ENCODE peak calls at places on chromosomes 3 and 15, in nine cellular contexts. Y, O, X, E, B, Q, V, H and M are unnamed samples.

GRCh38 chr3:178968996-178969700 is 102.5 kb downstream of the ZMAT3 start:
- DNase-seq in Y (no peak), O (no peak), X (no peak), E (no peak), B (no peak), Q (no peak), V (no peak), H (no peak), M (no peak)

GRCh38 chr3:1798711-1799410 is 299.8 kb upstream of the CNTN4 start:
- DNase-seq in Y (no peak), O (peak; percentile 48), X (no peak), E (no peak), B (no peak), Q (no peak), V (no peak), H (no peak), M (no peak)

GRCh38 chr3:62923092-62923491 is 47.9 kb upstream of the CADPS start:
- DNase-seq in Y (no peak), O (no peak), X (no peak), E (no peak), B (no peak), Q (no peak), V (no peak), H (no peak), M (no peak)

GRCh38 chr15:26378304-26378703 is 394.6 kb downstream of the GABRB3 start:
- DNase-seq in Y (no peak), O (no peak), X (no peak), E (no peak), B (no peak), Q (no peak), V (no peak), H (no peak), M (no peak)

GRCh38 chr15:75887178-75887577 is 16.5 kb upstream of the FBXO22 start:
- DNase-seq in Y (no peak), O (no peak), X (no peak), E (no peak), B (no peak), Q (no peak), V (no peak), H (no peak), M (no peak)

GRCh38 chr15:72758195-72758594 is 25.4 kb downstream of the ADPGK start:
- DNase-seq in Y (no peak), O (peak; percentile 76), X (no peak), E (peak; percentile 10), B (no peak), Q (no peak), V (no peak), H (peak; percentile 94), M (no peak)

GRCh38 chr3:23079976-23080375 is 123.2 kb upstream of the UBE2E2 start:
- DNase-seq in Y (no peak), O (no peak), X (no peak), E (no peak), B (no peak), Q (no peak), V (no peak), H (no peak), M (no peak)

GRCh38 chr15:38474155-38474757 is 20.3 kb downstream of the FAM98B start:
- DNase-seq in Y (no peak), O (no peak), X (no peak), E (no peak), B (no peak), Q (peak; percentile 66), V (no peak), H (peak; percentile 61), M (no peak)

GRCh38 chr3:4494807-4495200 is 1.7 kb downstream of the ITPR1 start:
- DNase-seq in Y (no peak), O (no peak), X (no peak), E (no peak), B (no peak), Q (peak; percentile 26), V (no peak), H (no peak), M (no peak)

DNA sequence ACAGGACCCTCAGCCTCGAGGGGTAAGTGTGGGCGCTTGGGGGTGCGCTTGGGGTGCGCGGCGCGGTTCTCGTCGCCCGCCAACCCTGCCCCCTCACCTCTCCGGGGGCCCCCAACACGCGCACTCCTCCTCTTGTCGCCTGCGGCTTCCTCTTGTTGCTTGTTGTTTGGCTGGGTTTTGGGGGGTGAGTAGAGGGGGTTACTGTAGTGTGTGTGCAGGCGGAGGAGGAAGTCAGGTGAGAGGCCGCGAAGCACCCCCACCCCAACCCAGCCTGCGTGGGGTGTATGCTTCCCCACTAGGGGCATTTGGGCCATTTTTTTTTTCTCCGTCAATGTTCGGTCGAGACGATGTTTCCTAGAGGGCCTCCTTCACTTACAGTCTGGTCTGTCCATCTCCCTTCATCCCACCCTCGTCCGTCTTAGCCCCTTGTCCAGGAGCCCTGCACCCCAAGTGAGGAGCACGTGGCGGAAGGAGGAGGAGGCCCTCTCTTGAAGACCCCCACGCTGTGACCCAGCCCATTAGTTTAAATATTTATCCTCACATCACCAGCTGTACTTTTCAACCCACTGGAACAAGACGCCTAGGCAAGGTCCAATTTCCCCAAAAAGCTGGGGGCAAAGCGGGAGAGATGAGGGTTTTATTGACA is 20.4 kb upstream of the SATB1 start:
- DNase-seq in Y (no peak), O (no peak), X (no peak), E (no peak), B (peak; percentile 21), Q (peak; percentile 51), V (no peak), H (no peak), M (no peak)
- H3K4me3 ChIP-seq in Y (peak overlapping the region; percentile 76), O (peak overlapping the region; percentile 34), X (peak overlapping the region; percentile 60), E (peak overlapping the region; percentile 63), B (peak overlapping the region; percentile 53), Q (peak overlapping the region; percentile 52), V (peak overlapping the region; percentile 71), H (peak overlapping the region; percentile 39), M (peak overlapping the region; percentile 64)

DNA sequence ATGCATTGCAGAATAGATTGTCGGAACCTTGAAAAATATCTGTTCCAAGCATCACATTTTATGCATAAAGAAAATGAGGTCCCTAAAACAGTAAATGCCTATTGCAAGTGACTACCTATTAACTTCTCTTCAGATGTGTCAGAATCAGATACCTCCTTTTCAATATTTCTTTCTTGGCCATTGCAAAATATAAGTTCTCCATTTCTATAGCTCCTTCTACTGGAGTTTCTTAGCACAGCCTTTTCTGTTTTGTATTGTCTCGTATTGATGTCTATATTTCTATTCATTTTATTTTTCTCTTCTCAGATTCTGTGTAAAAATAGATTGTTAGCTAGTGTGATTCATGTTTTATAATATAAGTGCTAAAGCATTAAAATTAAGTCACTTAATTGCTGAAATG is 63.4 kb downstream of the PPARG start:
- DNase-seq in Y (no peak), O (no peak), X (no peak), E (no peak), B (no peak), Q (peak; percentile 52), V (no peak), H (no peak), M (no peak)
- H3K4me3 ChIP-seq in Y (no peak overlapping the region), O (no peak overlapping the region), X (no peak overlapping the region), E (no peak overlapping the region), B (no peak overlapping the region), Q (no peak overlapping the region), V (no peak overlapping the region), H (no peak overlapping the region), M (no peak overlapping the region)

GRCh38 chr3:126118591-126118990 is 34.7 kb upstream of the SLC41A3 start:
- DNase-seq in Y (peak; percentile 10), O (no peak), X (peak; percentile 58), E (no peak), B (peak; percentile 9), Q (no peak), V (no peak), H (no peak), M (no peak)

GRCh38 chr3:126117786-126118185 is 33.9 kb upstream of the SLC41A3 start:
- DNase-seq in Y (no peak), O (no peak), X (peak; percentile 65), E (no peak), B (peak; percentile 4), Q (no peak), V (no peak), H (no peak), M (no peak)

GRCh38 chr3:126116526-126116925 is 32.6 kb upstream of the SLC41A3 start:
- DNase-seq in Y (peak; percentile 9), O (no peak), X (peak; percentile 39), E (no peak), B (peak; percentile 3), Q (no peak), V (no peak), H (no peak), M (no peak)

GRCh38 chr3:126119008-126119675 is 35.2 kb upstream of the SLC41A3 start:
- DNase-seq in Y (no peak), O (no peak), X (no peak), E (no peak), B (peak; percentile 6), Q (no peak), V (no peak), H (no peak), M (no peak)

DNA sequence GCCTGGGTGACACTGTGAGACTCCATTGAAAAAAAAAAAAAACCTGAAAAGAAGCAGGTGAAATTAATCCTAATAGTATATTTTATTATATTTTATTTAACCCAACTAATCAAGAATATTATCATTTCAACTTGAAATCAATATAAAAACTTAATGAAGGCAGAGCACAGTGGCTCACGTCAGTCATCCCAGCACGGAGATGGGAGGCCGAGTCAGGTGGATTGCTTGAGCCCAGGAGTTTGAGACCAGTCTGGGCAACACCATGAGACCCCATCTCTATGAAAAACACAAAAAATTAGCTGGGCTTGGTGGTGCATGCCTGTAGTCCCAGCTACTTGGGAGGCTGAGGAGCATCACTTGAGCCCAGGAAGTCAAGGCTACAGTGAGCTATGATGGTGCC is 33.3 kb upstream of the SLC41A3 start:
- DNase-seq in Y (no peak), O (no peak), X (no peak), E (no peak), B (no peak), Q (no peak), V (no peak), H (no peak), M (no peak)
- H3K4me3 ChIP-seq in Y (no peak overlapping the region), O (no peak overlapping the region), X (no peak overlapping the region), E (no peak overlapping the region), B (no peak overlapping the region), Q (no peak overlapping the region), V (no peak overlapping the region), H (no peak overlapping the region), M (no peak overlapping the region)

DNA sequence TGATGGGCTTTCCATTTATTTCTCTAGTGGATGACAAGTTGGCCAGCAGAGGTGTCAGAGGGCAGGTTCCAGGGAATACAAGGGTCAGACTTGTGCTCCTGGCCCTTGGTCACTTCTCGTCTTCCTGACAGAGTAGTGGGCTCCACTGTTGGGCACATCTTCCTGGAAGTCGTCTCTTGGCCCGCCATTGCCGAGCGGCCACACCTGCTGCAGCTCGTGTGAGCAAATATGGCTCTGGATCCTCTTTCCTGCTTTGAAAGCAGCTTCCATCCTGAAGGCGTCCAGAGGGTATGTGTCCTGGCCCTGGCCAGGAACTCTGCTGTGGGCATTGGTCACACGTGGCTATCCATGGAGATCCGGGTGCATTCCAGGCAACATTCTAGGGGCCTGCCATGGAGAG is 100.2 kb downstream of the SNRPN start:
- DNase-seq in Y (no peak), O (no peak), X (no peak), E (no peak), B (no peak), Q (no peak), V (no peak), H (no peak), M (no peak)
- H3K4me3 ChIP-seq in Y (no peak overlapping the region), O (no peak overlapping the region), X (no peak overlapping the region), E (no peak overlapping the region), B (no peak overlapping the region), Q (no peak overlapping the region), V (no peak overlapping the region), H (no peak overlapping the region), M (no peak overlapping the region)

GRCh38 chr3:48016336-48016973 is at the start of gene MAP4:
- DNase-seq in Y (no peak), O (no peak), X (no peak), E (no peak), B (no peak), Q (no peak), V (no peak), H (peak; percentile 49), M (no peak)
- H3K4me3 ChIP-seq in Y (no peak within 1 kb of the TSS), O (no peak within 1 kb of the TSS), X (no peak within 1 kb of the TSS), E (no peak within 1 kb of the TSS), B (no peak within 1 kb of the TSS), Q (no peak within 1 kb of the TSS), V (peak within 1 kb of the TSS; percentile 65), H (no peak within 1 kb of the TSS), M (peak within 1 kb of the TSS; percentile 32)